ENCODE peak calls at places on chromosomes 16 and 17, in seven cellular contexts. One of them, this sample, is unnamed.

GRCh38 chr16:85778873-85779272 is 20.5 kb downstream of the EMC8 start:
- DNase-seq in iris pigment epithelial cell: no peak
- DNase-seq in NCI-H774: no peak
- DNase-seq in stimulated activated naive B cell treated with anti-CD40 and anti-IgM and Interleukin-4, amounts not matched to agents 10 μg/mL and 1 μg/mL and 100 μg/mL, for 72 hours: no peak
- DNase-seq in stimulated activated CD4-positive, alpha-beta T cell treated with anti-CD3 and anti-CD28 coated beads, Interleukin-15, amount 100 ng/mL, for 24 hours: peak; percentile 36
- DNase-seq in H54: no peak
- DNase-seq in activated naive CD4-positive, alpha-beta T cell: no peak
- DNase-seq in this sample: no peak

GRCh38 chr17:51445934-51446333 is 185.6 kb downstream of the UTP18 start:
- DNase-seq in H54: no peak
- DNase-seq in iris pigment epithelial cell: no peak
- DNase-seq in NCI-H774: no peak
- DNase-seq in stimulated activated naive B cell treated with anti-CD40 and anti-IgM and Interleukin-4, amounts not matched to agents 10 μg/mL and 1 μg/mL and 100 μg/mL, for 72 hours: no peak
- DNase-seq in stimulated activated CD4-positive, alpha-beta T cell treated with anti-CD3 and anti-CD28 coated beads, Interleukin-15, amount 100 ng/mL, for 24 hours: no peak
- DNase-seq in activated naive CD4-positive, alpha-beta T cell: no peak
- DNase-seq in this sample: no peak

GRCh38 chr16:84282533-84282932 is 12.1 kb upstream of the WFDC1 start:
- DNase-seq in NCI-H774: no peak
- DNase-seq in H54: no peak
- DNase-seq in stimulated activated naive B cell treated with anti-CD40 and anti-IgM and Interleukin-4, amounts not matched to agents 10 μg/mL and 1 μg/mL and 100 μg/mL, for 72 hours: no peak
- DNase-seq in stimulated activated CD4-positive, alpha-beta T cell treated with anti-CD3 and anti-CD28 coated beads, Interleukin-15, amount 100 ng/mL, for 24 hours: no peak
- DNase-seq in iris pigment epithelial cell: no peak
- DNase-seq in activated naive CD4-positive, alpha-beta T cell: no peak
- DNase-seq in this sample: no peak

GRCh38 chr17:41777579-41778188 is 8.8 kb downstream of the JUP start:
- DNase-seq in NCI-H774: peak; percentile 89
- DNase-seq in activated naive CD4-positive, alpha-beta T cell: no peak
- DNase-seq in stimulated activated naive B cell treated with anti-CD40 and anti-IgM and Interleukin-4, amounts not matched to agents 10 μg/mL and 1 μg/mL and 100 μg/mL, for 72 hours: no peak
- DNase-seq in iris pigment epithelial cell: peak; percentile 94
- DNase-seq in H54: peak; percentile 90
- DNase-seq in stimulated activated CD4-positive, alpha-beta T cell treated with anti-CD3 and anti-CD28 coated beads, Interleukin-15, amount 100 ng/mL, for 24 hours: no peak
- DNase-seq in this sample: peak; percentile 86

GRCh38 chr16:55470533-55471371 is 8.2 kb upstream of the MMP2 start:
- DNase-seq in stimulated activated CD4-positive, alpha-beta T cell treated with anti-CD3 and anti-CD28 coated beads, Interleukin-15, amount 100 ng/mL, for 24 hours: no peak
- DNase-seq in H54: peak; percentile 53
- DNase-seq in NCI-H774: no peak
- DNase-seq in activated naive CD4-positive, alpha-beta T cell: no peak
- DNase-seq in iris pigment epithelial cell: no peak
- DNase-seq in stimulated activated naive B cell treated with anti-CD40 and anti-IgM and Interleukin-4, amounts not matched to agents 10 μg/mL and 1 μg/mL and 100 μg/mL, for 72 hours: no peak
- DNase-seq in this sample: no peak

GRCh38 chr17:40602445-40603443 is 37.5 kb upstream of the CCR7 start:
- DNase-seq in stimulated activated CD4-positive, alpha-beta T cell treated with anti-CD3 and anti-CD28 coated beads, Interleukin-15, amount 100 ng/mL, for 24 hours: peak; percentile 86
- DNase-seq in NCI-H774: no peak
- DNase-seq in H54: no peak
- DNase-seq in activated naive CD4-positive, alpha-beta T cell: peak; percentile 76
- DNase-seq in stimulated activated naive B cell treated with anti-CD40 and anti-IgM and Interleukin-4, amounts not matched to agents 10 μg/mL and 1 μg/mL and 100 μg/mL, for 72 hours: peak; percentile 75
- DNase-seq in iris pigment epithelial cell: no peak
- DNase-seq in this sample: no peak

GRCh38 chr17:14843086-14843795 is 421.9 kb downstream of the PMP22 start:
- DNase-seq in stimulated activated naive B cell treated with anti-CD40 and anti-IgM and Interleukin-4, amounts not matched to agents 10 μg/mL and 1 μg/mL and 100 μg/mL, for 72 hours: no peak
- DNase-seq in stimulated activated CD4-positive, alpha-beta T cell treated with anti-CD3 and anti-CD28 coated beads, Interleukin-15, amount 100 ng/mL, for 24 hours: no peak
- DNase-seq in H54: no peak
- DNase-seq in NCI-H774: no peak
- DNase-seq in activated naive CD4-positive, alpha-beta T cell: no peak
- DNase-seq in iris pigment epithelial cell: no peak
- DNase-seq in this sample: no peak

GRCh38 chr17:63954402-63955063 is 18.2 kb downstream of the SCN4A start:
- DNase-seq in H54: no peak
- DNase-seq in stimulated activated CD4-positive, alpha-beta T cell treated with anti-CD3 and anti-CD28 coated beads, Interleukin-15, amount 100 ng/mL, for 24 hours: peak; percentile 35
- DNase-seq in stimulated activated naive B cell treated with anti-CD40 and anti-IgM and Interleukin-4, amounts not matched to agents 10 μg/mL and 1 μg/mL and 100 μg/mL, for 72 hours: peak; percentile 54
- DNase-seq in iris pigment epithelial cell: no peak
- DNase-seq in activated naive CD4-positive, alpha-beta T cell: peak; percentile 23
- DNase-seq in NCI-H774: no peak
- DNase-seq in this sample: no peak

GRCh38 chr17:18267927-18268711 is 7.7 kb downstream of the MIEF2 start:
- DNase-seq in H54: peak; percentile 66
- DNase-seq in stimulated activated naive B cell treated with anti-CD40 and anti-IgM and Interleukin-4, amounts not matched to agents 10 μg/mL and 1 μg/mL and 100 μg/mL, for 72 hours: no peak
- DNase-seq in iris pigment epithelial cell: peak; percentile 27
- DNase-seq in activated naive CD4-positive, alpha-beta T cell: no peak
- DNase-seq in stimulated activated CD4-positive, alpha-beta T cell treated with anti-CD3 and anti-CD28 coated beads, Interleukin-15, amount 100 ng/mL, for 24 hours: no peak
- DNase-seq in NCI-H774: no peak
- DNase-seq in this sample: peak; percentile 56

GRCh38 chr16:80932725-80933124 is 74.0 kb downstream of the CMC2 start:
- DNase-seq in H54: peak; percentile 71
- DNase-seq in activated naive CD4-positive, alpha-beta T cell: no peak
- DNase-seq in NCI-H774: no peak
- DNase-seq in iris pigment epithelial cell: peak; percentile 88
- DNase-seq in stimulated activated naive B cell treated with anti-CD40 and anti-IgM and Interleukin-4, amounts not matched to agents 10 μg/mL and 1 μg/mL and 100 μg/mL, for 72 hours: no peak
- DNase-seq in stimulated activated CD4-positive, alpha-beta T cell treated with anti-CD3 and anti-CD28 coated beads, Interleukin-15, amount 100 ng/mL, for 24 hours: peak; percentile 3
- DNase-seq in this sample: peak; percentile 73

GRCh38 chr17:80930335-80931040 is 61.2 kb upstream of the CHMP6 start:
- DNase-seq in activated naive CD4-positive, alpha-beta T cell: no peak
- DNase-seq in stimulated activated naive B cell treated with anti-CD40 and anti-IgM and Interleukin-4, amounts not matched to agents 10 μg/mL and 1 μg/mL and 100 μg/mL, for 72 hours: no peak
- DNase-seq in iris pigment epithelial cell: no peak
- DNase-seq in stimulated activated CD4-positive, alpha-beta T cell treated with anti-CD3 and anti-CD28 coated beads, Interleukin-15, amount 100 ng/mL, for 24 hours: no peak
- DNase-seq in NCI-H774: no peak
- DNase-seq in H54: no peak
- DNase-seq in this sample: no peak

This sample was measured in HTR-8/SVneo.